ENCODE peak calls at places on chromosome 4, in five cellular contexts. Q is GM19239, Z is thoracic aorta, J is Kasumi-1, V is A549. Y is an unnamed sample.
A peak's percentile ranks its signal among the peaks of the same experiment; 100 is the strongest.

GRCh38 chr4:42416017-42416416 is 18.7 kb downstream of the SHISA3 start:
- DNase-seq in Z (no peak), Q (no peak), V (no peak), J (no peak), Y (no peak)

GRCh38 chr4:84151574-84151973 is 347.5 kb downstream of the NKX6-1 start:
- DNase-seq in Q (no peak), V (peak; percentile 4), Z (no peak), J (no peak), Y (peak; percentile 2)

GRCh38 chr4:73911746-73912145 is 42.6 kb downstream of the CXCL1 start:
- DNase-seq in V (no peak), Q (no peak), J (no peak), Z (no peak), Y (no peak)

GRCh38 chr4:4755306-4755705 is 104.2 kb upstream of the MSX1 start:
- DNase-seq in Z (no peak), V (no peak), Q (no peak), J (no peak), Y (no peak)

GRCh38 chr4:74983229-74983628 is 50.3 kb downstream of the PARM1 start:
- DNase-seq in Z (no peak), Q (no peak), J (no peak), V (no peak), Y (no peak)

GRCh38 chr4:7361256-7361655 is 73.5 kb downstream of the PSAPL1 start:
- DNase-seq in Q (no peak), Z (no peak), V (no peak), J (no peak), Y (no peak)

GRCh38 chr4:125389713-125390112 is 75.0 kb downstream of the FAT4 start:
- DNase-seq in Q (no peak), Z (no peak), V (peak; percentile 16), J (no peak), Y (no peak)

GRCh38 chr4:140724780-140725179 is 31.4 kb downstream of the TBC1D9 start:
- DNase-seq in V (no peak), Q (no peak), Z (no peak), J (no peak), Y (no peak)

Y was measured in HCT116.